ENCODE peak calls at places on chromosomes 2 and 18, in four cellular contexts. H, Q, G and V are unnamed samples.

GRCh38 chr2:181466661-181467576 is 9.7 kb downstream of the ITGA4 start:
- DNase-seq in H (peak; percentile 57), G (no peak), Q (peak; percentile 33), V (no peak)

GRCh38 chr2:31365348-31365747 is 49.2 kb downstream of the XDH start:
- DNase-seq in G (no peak), H (no peak), Q (no peak), V (no peak)

GRCh38 chr2:26922638-26923466 is 47.6 kb upstream of the MAPRE3 start:
- DNase-seq in G (no peak), Q (peak; percentile 54), H (peak; percentile 47), V (no peak)

GRCh38 chr2:55090702-55091101 is 40.5 kb upstream of the RTN4 start:
- DNase-seq in G (no peak), H (no peak), Q (no peak), V (no peak)

GRCh38 chr2:173298536-173299097 is 56.1 kb upstream of the CDCA7 start:
- DNase-seq in Q (no peak), G (no peak), H (peak; percentile 33), V (no peak)

GRCh38 chr18:9596257-9596656 is 18.1 kb downstream of the PPP4R1 start:
- DNase-seq in H (no peak), G (no peak), Q (no peak), V (no peak)

GRCh38 chr2:233535276-233535675 is 31.3 kb downstream of the USP40 start:
- DNase-seq in G (no peak), H (no peak), Q (no peak), V (no peak)

GRCh38 chr2:237026981-237027711 is 58.5 kb upstream of the COPS8 start:
- DNase-seq in H (peak; percentile 29), G (no peak), Q (peak; percentile 34), V (peak; percentile 74)

GRCh38 chr18:5091741-5092140 is 105.3 kb downstream of the AKAIN1 start:
- DNase-seq in H (no peak), G (no peak), Q (no peak), V (no peak)

GRCh38 chr2:26584191-26584590 is 57.0 kb downstream of the CIB4 start:
- DNase-seq in H (no peak), G (no peak), Q (no peak), V (no peak)

GRCh38 chr18:58195278-58195721 is 151.3 kb downstream of the NEDD4L start:
- DNase-seq in H (no peak), G (no peak), Q (no peak), V (no peak)

GRCh38 chr2:240216197-240216596 is 75.7 kb upstream of the OTOS start:
- DNase-seq in G (no peak), Q (no peak), H (no peak), V (no peak)

GRCh38 chr2:214410918-214411554 is at the start of gene VWC2L:
- DNase-seq in G (no peak), H (peak; percentile 22), Q (peak; percentile 5), V (peak; percentile 92)

GRCh38 chr2:237581751-237582746 is 8.5 kb downstream of the RAB17 start:
- DNase-seq in G (peak; percentile 35), Q (no peak), H (no peak), V (no peak)

GRCh38 chr2:101205521-101205998 is 47.1 kb upstream of the CNOT11 start:
- DNase-seq in H (peak; percentile 91), G (no peak), Q (no peak), V (peak; percentile 19)

DNA sequence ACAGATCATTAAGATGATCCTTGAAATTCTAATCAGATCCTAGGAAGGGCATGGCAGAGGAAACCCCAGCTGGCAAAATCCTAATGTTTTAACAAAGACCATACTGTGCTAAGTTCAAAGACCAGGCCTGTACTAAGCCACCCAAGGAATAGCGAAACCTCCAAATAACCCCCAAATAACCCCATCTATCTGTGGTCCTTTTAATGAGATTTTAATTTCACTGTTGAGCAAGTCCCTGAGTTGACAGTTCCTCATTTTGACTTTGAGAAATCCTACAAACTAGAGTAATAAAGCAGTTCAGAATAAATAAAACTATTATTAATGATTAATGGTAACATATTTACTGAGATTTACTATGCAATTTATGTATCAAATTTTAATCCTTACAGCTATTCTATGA is 259.8 kb downstream of the STK39 start:
- DNase-seq in Q (no peak), G (no peak), H (no peak), V (no peak)
- TF ChIP-seq EGR1 in Q (no peak), G (no peak), H (no peak), V (no peak)

GRCh38 chr2:226839960-226840359 is 4.1 kb downstream of the RHBDD1 start:
- DNase-seq in H (no peak), Q (no peak), G (no peak), V (no peak)
- TF ChIP-seq EGR1 in H (no peak), Q (no peak), G (no peak), V (no peak)

DNA sequence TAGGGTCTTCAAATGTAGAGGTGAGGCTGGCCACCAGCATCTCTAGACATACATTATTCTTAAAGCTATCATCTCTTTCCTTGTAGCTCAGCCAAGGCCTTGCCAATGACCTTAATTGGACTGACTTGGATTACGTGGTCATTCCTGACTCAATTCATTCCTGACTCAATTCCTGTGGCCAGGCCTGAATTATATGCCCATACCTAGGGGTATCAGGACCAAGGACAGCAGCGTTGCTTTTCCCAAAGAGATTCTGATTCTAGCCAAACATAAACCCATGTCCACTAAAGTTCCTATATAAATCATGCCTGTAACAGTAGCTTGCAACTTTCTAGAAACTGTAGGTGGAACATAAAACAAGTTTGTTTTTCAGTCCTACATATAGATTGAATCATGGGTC is 231.7 kb downstream of the ARL6IP6 start:
- DNase-seq in H (no peak), Q (no peak), G (no peak), V (peak; percentile 52)
- TF ChIP-seq EGR1 in H (no peak), Q (no peak), G (no peak), V (no peak)

GRCh38 chr18:36314754-36315153 is 17.2 kb downstream of the FHOD3 start:
- DNase-seq in G (no peak), H (no peak), Q (no peak), V (no peak)
- TF ChIP-seq EGR1 in G (no peak), H (no peak), Q (no peak), V (no peak)

GRCh38 chr2:152047826-152048476 is 50.9 kb downstream of the CACNB4 start:
- DNase-seq in H (no peak), G (no peak), Q (peak; percentile 52), V (no peak)
- TF ChIP-seq EGR1 in H (no peak), G (no peak), Q (no peak), V (no peak)

GRCh38 chr2:112189001-112189556 is 50.9 kb downstream of the FBLN7 start:
- DNase-seq in Q (no peak), H (no peak), G (no peak), V (no peak)

GRCh38 chr2:112187046-112187715 is 49.0 kb downstream of the FBLN7 start:
- DNase-seq in H (no peak), G (no peak), Q (no peak), V (no peak)

GRCh38 chr2:112185131-112185530 is 46.9 kb downstream of the FBLN7 start:
- DNase-seq in G (no peak), Q (no peak), H (no peak), V (no peak)

GRCh38 chr2:112184121-112184520 is 45.9 kb downstream of the FBLN7 start:
- DNase-seq in G (no peak), H (no peak), Q (no peak), V (no peak)

DNA sequence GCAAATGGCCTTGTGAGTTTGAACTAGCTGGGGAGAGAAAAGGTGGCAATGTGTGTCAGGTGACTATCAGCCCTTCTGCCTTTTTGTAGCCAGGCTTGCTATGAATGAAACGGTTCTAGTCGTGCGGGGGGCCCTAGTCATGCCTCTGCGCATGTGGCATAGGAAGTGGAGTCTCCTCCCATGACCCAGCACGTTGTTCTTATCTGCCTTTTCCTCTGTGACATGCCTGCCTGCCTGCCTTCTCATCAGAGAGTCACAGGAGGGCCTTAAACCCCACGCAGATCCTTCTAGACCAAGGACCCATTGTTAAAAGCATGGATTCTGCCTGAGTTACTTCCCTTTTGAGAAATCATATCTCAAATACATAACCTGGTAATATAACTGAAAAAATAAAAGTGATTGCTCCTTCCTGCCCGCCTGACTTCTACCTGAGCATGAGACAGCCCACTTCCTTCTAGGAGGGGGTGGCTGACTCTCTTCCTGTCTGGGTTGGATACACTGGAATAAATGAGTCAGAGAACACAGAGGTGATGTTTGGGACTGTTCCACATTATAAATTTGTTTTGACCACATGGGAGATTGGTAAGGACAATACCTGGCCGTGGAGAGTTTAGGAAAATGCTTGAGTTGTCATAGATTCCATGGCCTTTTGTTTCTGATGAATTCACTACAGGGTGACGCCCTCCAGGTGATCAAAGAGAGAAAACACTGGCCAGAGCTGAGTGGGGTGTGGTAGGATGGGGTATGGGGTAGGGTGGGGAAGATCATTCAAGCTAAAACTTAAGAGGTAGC is 49.8 kb downstream of the FBLN7 start:
- DNase-seq in G (no peak), H (peak; percentile 13), Q (peak; percentile 61), V (peak; percentile 14)
- TF ChIP-seq EGR1 in G (no peak), H (peak; percentile 56), Q (no peak), V (no peak)

GRCh38 chr18:36075862-36076587 is 8.7 kb upstream of the RPRD1A start:
- DNase-seq in H (no peak), Q (no peak), G (peak; percentile 21), V (no peak)
- TF ChIP-seq EGR1 in H (no peak), Q (no peak), G (no peak), V (no peak)

DNA sequence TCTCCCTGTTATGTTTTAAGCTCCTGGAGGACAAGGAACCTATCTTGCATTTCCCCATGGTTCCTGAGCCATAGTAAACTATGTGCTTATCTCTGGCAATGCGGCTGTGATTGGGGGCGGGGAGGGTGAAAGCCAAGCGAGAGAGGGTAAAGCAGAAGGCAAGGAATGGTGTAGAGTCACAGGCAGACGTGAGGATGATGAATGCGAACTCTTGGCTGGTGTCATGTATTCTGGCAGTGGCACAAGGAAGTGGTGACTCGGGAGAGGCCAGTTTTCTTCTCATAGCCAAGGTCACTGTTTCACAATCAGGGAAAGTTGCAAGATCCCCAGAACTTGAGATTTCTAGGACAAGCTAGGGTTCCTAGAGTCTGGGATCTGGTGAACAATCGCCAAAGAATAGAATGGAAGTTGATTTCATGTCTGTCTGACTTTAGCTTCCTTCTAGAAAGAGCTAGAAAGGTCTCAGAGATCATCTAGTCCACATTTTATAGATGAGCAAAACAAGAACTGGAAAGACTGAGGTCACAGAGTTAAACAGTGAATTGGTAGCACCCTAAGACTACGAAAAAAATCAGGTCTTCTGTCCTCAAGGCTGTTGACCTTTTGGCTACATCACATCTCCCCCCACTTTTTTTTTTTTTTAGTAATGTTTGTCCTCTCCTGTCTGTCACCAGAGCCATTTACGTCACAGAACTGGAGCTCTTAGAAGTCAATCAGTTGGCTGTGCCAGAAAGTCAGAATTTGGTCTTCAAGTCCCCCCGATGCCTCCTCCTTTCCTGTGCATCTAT is 137.0 kb downstream of the BCL11A start:
- DNase-seq in Q (no peak), G (no peak), H (no peak), V (no peak)
- TF ChIP-seq EGR1 in Q (no peak), G (no peak), H (no peak), V (no peak)

GRCh38 chr2:59947220-59947619 is 606.2 kb downstream of the BCL11A start:
- DNase-seq in G (no peak), Q (no peak), H (no peak), V (no peak)
- TF ChIP-seq EGR1 in G (no peak), Q (no peak), H (no peak), V (no peak)